ENCODE peak calls at places on chromosomes 16 and 17, in ten cellular contexts. E is fibroblast of lung; F is heart right ventricle; V is activated CD4-positive, alpha-beta T cell treated with anti-CD3 and anti-CD28 coated beads, Interleukin-2, amount 50 U/mL, for 24 hours; N is DMS 273 treated with DMSO at 0.1 percent for 48 hours; M is ACHN; U is NCI-H226; I is GM13977; T is stimulated activated CD4-positive, alpha-beta T cell treated with anti-CD3 and anti-CD28 coated beads, Interleukin-2, amount 100 ng/mL, for 4 hours; C is NCI-H2081. K is an unnamed sample.

GRCh38 chr16:1974157-1975070 is 2.6 kb downstream of the TBL3 start:
- DNase-seq in F (no peak), N (no peak), M (no peak), C (no peak), V (no peak), I (no peak), E (no peak), U (no peak), T (no peak), K (no peak)

GRCh38 chr16:81623365-81624102 is 155.6 kb upstream of the PLCG2 start:
- DNase-seq in T (peak), E (peak), I (peak), F (no peak), M (peak), V (peak), N (peak), U (peak), C (peak), K (peak)

GRCh38 chr17:45223541-45224528 is 2.1 kb downstream of the FMNL1 start:
- DNase-seq in I (no peak), F (no peak), M (no peak), U (no peak), E (no peak), C (no peak), T (no peak), N (no peak), V (peak), K (no peak)

GRCh38 chr17:41785876-41786226 is 660 bp downstream of the JUP start:
- DNase-seq in C (peak), F (peak), N (no peak), V (no peak), I (no peak), T (no peak), E (no peak), U (no peak), M (no peak), K (no peak)

GRCh38 chr16:53061701-53062159 is 6.9 kb downstream of the CHD9 start:
- DNase-seq in U (no peak), M (no peak), C (no peak), F (no peak), I (peak), E (no peak), T (no peak), V (no peak), N (no peak), K (no peak)

GRCh38 chr17:28896884-28897768 is at the start of gene FLOT2:
- DNase-seq in U (peak), T (peak), V (peak), M (peak), C (peak), F (peak), N (no peak), I (peak), E (peak), K (no peak)

GRCh38 chr17:30926516-30926915 is 4.8 kb downstream of the ADAP2 start:
- DNase-seq in E (no peak), U (no peak), V (no peak), I (peak), M (no peak), T (no peak), N (no peak), C (no peak), F (no peak), K (no peak)

GRCh38 chr17:15278381-15278780 is 13.3 kb upstream of the PMP22 start:
- DNase-seq in E (no peak), F (no peak), M (no peak), N (no peak), I (no peak), V (no peak), U (no peak), T (no peak), C (no peak), K (peak)

GRCh38 chr17:4082136-4082924 is 60.5 kb downstream of the ZZEF1 start:
- DNase-seq in U (no peak), C (no peak), I (no peak), T (no peak), M (no peak), N (no peak), V (no peak), F (no peak), E (no peak), K (no peak)

GRCh38 chr17:36464765-36465088 is 21.8 kb upstream of the ZNHIT3 start:
- DNase-seq in E (no peak), F (no peak), C (no peak), I (no peak), V (no peak), T (no peak), M (no peak), N (no peak), U (no peak), K (no peak)